ENCODE peak calls at places on chromosome 15, in six cellular contexts. One of them, this sample, is unnamed. For H3K4me1, the result is how much of the 10 kb centered on the place peaks cover.

GRCh38 chr15:100696452-100696851 is 94.1 kb downstream of the ASB7 start:
- DNase-seq in sigmoid colon: no peak
- DNase-seq in endodermal cell: no peak
- DNase-seq in IMR-90: no peak
- DNase-seq in naive thymus-derived CD4-positive, alpha-beta T cell: no peak
- DNase-seq in adipocyte: no peak
- DNase-seq in this sample: no peak

GRCh38 chr15:26443321-26443720 is 329.5 kb downstream of the GABRB3 start:
- DNase-seq in sigmoid colon: no peak
- DNase-seq in naive thymus-derived CD4-positive, alpha-beta T cell: no peak
- DNase-seq in endodermal cell: no peak
- DNase-seq in adipocyte: no peak
- DNase-seq in IMR-90: no peak
- DNase-seq in this sample: no peak

GRCh38 chr15:85616549-85616948 is 178.2 kb downstream of the KLHL25 start:
- DNase-seq in adipocyte: peak
- DNase-seq in sigmoid colon: no peak
- DNase-seq in IMR-90: no peak
- DNase-seq in naive thymus-derived CD4-positive, alpha-beta T cell: no peak
- DNase-seq in endodermal cell: no peak
- DNase-seq in this sample: no peak

GRCh38 chr15:36004891-36005508 is 459.0 kb upstream of the DPH6 start:
- DNase-seq in sigmoid colon: no peak
- DNase-seq in IMR-90: no peak
- DNase-seq in naive thymus-derived CD4-positive, alpha-beta T cell: no peak
- DNase-seq in adipocyte: no peak
- DNase-seq in endodermal cell: no peak
- DNase-seq in this sample: no peak

GRCh38 chr15:25431821-25432561 is 6.8 kb downstream of the UBE3A start:
- DNase-seq in naive thymus-derived CD4-positive, alpha-beta T cell: no peak
- DNase-seq in endodermal cell: no peak
- DNase-seq in sigmoid colon: no peak
- DNase-seq in adipocyte: no peak
- DNase-seq in IMR-90: no peak
- DNase-seq in this sample: no peak

GRCh38 chr15:85589873-85590272 is 204.9 kb downstream of the KLHL25 start:
- DNase-seq in sigmoid colon: no peak
- DNase-seq in adipocyte: peak
- DNase-seq in endodermal cell: no peak
- DNase-seq in IMR-90: peak
- DNase-seq in naive thymus-derived CD4-positive, alpha-beta T cell: no peak
- DNase-seq in this sample: no peak

GRCh38 chr15:56736308-56736707 is 3.0 kb upstream of the ZNF280D start:
- DNase-seq in naive thymus-derived CD4-positive, alpha-beta T cell: no peak
- DNase-seq in adipocyte: peak
- DNase-seq in endodermal cell: no peak
- DNase-seq in sigmoid colon: no peak
- DNase-seq in IMR-90: peak
- DNase-seq in this sample: no peak

GRCh38 chr15:53586815-53587214 is 172.6 kb downstream of the WDR72 start:
- DNase-seq in IMR-90: no peak
- DNase-seq in adipocyte: no peak
- DNase-seq in naive thymus-derived CD4-positive, alpha-beta T cell: no peak
- DNase-seq in sigmoid colon: peak
- DNase-seq in endodermal cell: peak
- DNase-seq in this sample: peak

GRCh38 chr15:55873024-55873745 is 120.2 kb downstream of the NEDD4 start:
- DNase-seq in naive thymus-derived CD4-positive, alpha-beta T cell: no peak
- DNase-seq in IMR-90: peak
- DNase-seq in sigmoid colon: no peak
- DNase-seq in adipocyte: peak
- DNase-seq in endodermal cell: no peak
- DNase-seq in this sample: peak

GRCh38 chr15:92569778-92570177 is 85.8 kb downstream of the FAM174B start:
- DNase-seq in adipocyte: no peak
- DNase-seq in IMR-90: no peak
- DNase-seq in naive thymus-derived CD4-positive, alpha-beta T cell: no peak
- DNase-seq in endodermal cell: no peak
- DNase-seq in sigmoid colon: no peak
- DNase-seq in this sample: no peak

GRCh38 chr15:62920569-62921502 is 121.7 kb upstream of the TPM1 start:
- DNase-seq in IMR-90: peak
- DNase-seq in adipocyte: peak
- DNase-seq in sigmoid colon: no peak
- DNase-seq in endodermal cell: no peak
- DNase-seq in naive thymus-derived CD4-positive, alpha-beta T cell: no peak
- DNase-seq in this sample: no peak

GRCh38 chr15:70474367-70474681 is 289.0 kb downstream of the UACA start:
- DNase-seq in endodermal cell: no peak
- DNase-seq in adipocyte: no peak
- DNase-seq in naive thymus-derived CD4-positive, alpha-beta T cell: no peak
- DNase-seq in sigmoid colon: peak
- DNase-seq in IMR-90: no peak
- DNase-seq in this sample: no peak

GRCh38 chr15:94526071-94526689 is 294.8 kb downstream of the MCTP2 start:
- DNase-seq in adipocyte: no peak
- DNase-seq in sigmoid colon: no peak
- DNase-seq in IMR-90: no peak
- DNase-seq in naive thymus-derived CD4-positive, alpha-beta T cell: no peak
- DNase-seq in endodermal cell: peak
- DNase-seq in this sample: peak

GRCh38 chr15:54644796-54645195 is 551.9 kb downstream of the RSL24D1 start:
- DNase-seq in adipocyte: no peak
- DNase-seq in sigmoid colon: no peak
- DNase-seq in endodermal cell: no peak
- DNase-seq in naive thymus-derived CD4-positive, alpha-beta T cell: no peak
- DNase-seq in IMR-90: no peak
- DNase-seq in this sample: no peak

GRCh38 chr15:100786901-100787566 is 92.6 kb upstream of the ALDH1A3 start:
- DNase-seq in endodermal cell: peak
- DNase-seq in IMR-90: no peak
- DNase-seq in adipocyte: no peak
- DNase-seq in naive thymus-derived CD4-positive, alpha-beta T cell: no peak
- DNase-seq in sigmoid colon: no peak
- DNase-seq in this sample: no peak

GRCh38 chr15:30043211-30043655 is 39.5 kb upstream of the GOLGA8J start:
- DNase-seq in IMR-90: peak
- DNase-seq in sigmoid colon: no peak
- DNase-seq in naive thymus-derived CD4-positive, alpha-beta T cell: no peak
- DNase-seq in endodermal cell: no peak
- DNase-seq in adipocyte: peak
- DNase-seq in this sample: no peak

GRCh38 chr15:70491183-70491621 is 272.2 kb downstream of the UACA start:
- DNase-seq in IMR-90: peak
- DNase-seq in endodermal cell: no peak
- DNase-seq in adipocyte: peak
- DNase-seq in naive thymus-derived CD4-positive, alpha-beta T cell: no peak
- DNase-seq in sigmoid colon: no peak
- DNase-seq in this sample: no peak

GRCh38 chr15:93082861-93083260 is 6.2 kb downstream of the RGMA start:
- DNase-seq in endodermal cell: no peak
- DNase-seq in sigmoid colon: peak
- DNase-seq in IMR-90: no peak
- DNase-seq in adipocyte: no peak
- DNase-seq in naive thymus-derived CD4-positive, alpha-beta T cell: no peak
- DNase-seq in this sample: no peak

GRCh38 chr15:47588968-47589367 is 128.3 kb upstream of the SEMA6D start:
- DNase-seq in adipocyte: no peak
- DNase-seq in endodermal cell: peak
- DNase-seq in naive thymus-derived CD4-positive, alpha-beta T cell: no peak
- DNase-seq in IMR-90: no peak
- DNase-seq in sigmoid colon: no peak
- DNase-seq in this sample: no peak

GRCh38 chr15:66716668-66717025 is 14.6 kb downstream of the SMAD6 start:
- DNase-seq in sigmoid colon: no peak
- DNase-seq in adipocyte: no peak
- DNase-seq in naive thymus-derived CD4-positive, alpha-beta T cell: no peak
- DNase-seq in endodermal cell: no peak
- DNase-seq in IMR-90: no peak
- DNase-seq in this sample: no peak
- H3K4me1 ChIP-seq in sigmoid colon: under half
- H3K4me1 ChIP-seq in adipocyte: half or more
- H3K4me1 ChIP-seq in naive thymus-derived CD4-positive, alpha-beta T cell: under half
- H3K4me1 ChIP-seq in endodermal cell: under half
- H3K4me1 ChIP-seq in IMR-90: under half
- H3K4me1 ChIP-seq in this sample: under half

GRCh38 chr15:58775402-58775801 is 4.3 kb downstream of the MINDY2 start:
- DNase-seq in adipocyte: no peak
- DNase-seq in sigmoid colon: no peak
- DNase-seq in endodermal cell: no peak
- DNase-seq in naive thymus-derived CD4-positive, alpha-beta T cell: no peak
- DNase-seq in IMR-90: no peak
- DNase-seq in this sample: no peak
- H3K4me1 ChIP-seq in adipocyte: under half
- H3K4me1 ChIP-seq in sigmoid colon: under half
- H3K4me1 ChIP-seq in endodermal cell: under half
- H3K4me1 ChIP-seq in naive thymus-derived CD4-positive, alpha-beta T cell: under half
- H3K4me1 ChIP-seq in IMR-90: under half
- H3K4me1 ChIP-seq in this sample: under half

DNA sequence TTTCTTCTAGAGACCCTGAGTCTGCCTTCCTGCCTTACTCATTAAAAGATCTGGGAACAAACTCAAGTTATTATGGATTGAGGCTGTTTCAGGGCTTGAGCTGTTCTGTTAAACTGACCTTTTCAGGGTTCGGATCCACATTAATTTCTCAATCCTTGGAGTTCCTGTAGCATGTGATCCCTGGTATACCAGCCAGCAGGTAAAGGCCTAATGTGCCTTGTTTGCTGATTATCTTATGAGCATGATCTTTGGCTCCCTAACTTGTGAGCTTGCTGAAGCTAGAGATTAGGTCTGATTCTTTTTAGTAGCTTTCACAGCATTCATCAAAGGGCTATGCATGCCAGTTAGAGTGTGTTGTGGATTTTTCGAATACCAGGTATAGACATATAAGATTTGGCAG is 10.2 kb downstream of the CORO2B start:
- DNase-seq in IMR-90: no peak
- DNase-seq in adipocyte: peak
- DNase-seq in naive thymus-derived CD4-positive, alpha-beta T cell: no peak
- DNase-seq in sigmoid colon: no peak
- DNase-seq in endodermal cell: no peak
- DNase-seq in this sample: no peak
- H3K4me1 ChIP-seq in IMR-90: under half
- H3K4me1 ChIP-seq in adipocyte: half or more
- H3K4me1 ChIP-seq in naive thymus-derived CD4-positive, alpha-beta T cell: under half
- H3K4me1 ChIP-seq in sigmoid colon: under half
- H3K4me1 ChIP-seq in endodermal cell: under half
- H3K4me1 ChIP-seq in this sample: under half

GRCh38 chr15:74201656-74202420 is 749 bp downstream of the STRA6 start:
- DNase-seq in naive thymus-derived CD4-positive, alpha-beta T cell: no peak
- DNase-seq in endodermal cell: no peak
- DNase-seq in IMR-90: no peak
- DNase-seq in sigmoid colon: no peak
- DNase-seq in adipocyte: peak
- DNase-seq in this sample: no peak
- H3K4me1 ChIP-seq in naive thymus-derived CD4-positive, alpha-beta T cell: under half
- H3K4me1 ChIP-seq in endodermal cell: under half
- H3K4me1 ChIP-seq in IMR-90: under half
- H3K4me1 ChIP-seq in sigmoid colon: under half
- H3K4me1 ChIP-seq in adipocyte: under half
- H3K4me1 ChIP-seq in this sample: under half

This sample was measured in neural progenitor cell.